ENCODE peak calls at places on chromosomes 12 and 14, in seven cellular contexts. E is left ventricle myocardium inferior, T is fibroblast of mammary gland, R is spleen, W is tibial nerve, S is brain microvascular endothelial cell, P is fibroblast of pulmonary artery. L is an unnamed sample.

GRCh38 chr12:49827351-49828099 is 688 bp downstream of the NCKAP5L start:
- DNase-seq in W (no peak), T (peak; percentile 38), R (peak; percentile 90), P (peak; percentile 66), S (peak; percentile 21), E (peak; percentile 79), L (peak; percentile 83)

GRCh38 chr14:70018246-70018645 is 139.0 kb downstream of the SMOC1 start:
- DNase-seq in P (peak; percentile 47), W (no peak), E (no peak), T (no peak), R (no peak), S (no peak), L (peak; percentile 3)

GRCh38 chr14:39050389-39050788 is 52.6 kb downstream of the SEC23A start:
- DNase-seq in S (peak; percentile 69), P (peak; percentile 65), T (peak; percentile 92), W (no peak), E (no peak), R (no peak), L (peak; percentile 71)

GRCh38 chr14:95547626-95548327 is 12.9 kb downstream of the GLRX5 start:
- DNase-seq in P (peak; percentile 68), S (peak; percentile 45), W (no peak), T (peak; percentile 29), R (no peak), E (no peak), L (peak; percentile 36)

GRCh38 chr12:51085757-51086156 is 2.4 kb upstream of the CSRNP2 start:
- DNase-seq in R (no peak), S (no peak), P (no peak), W (no peak), T (no peak), E (no peak), L (no peak)

GRCh38 chr14:104856869-104857860 is 7.9 kb upstream of the CEP170B start:
- DNase-seq in P (no peak), R (peak; percentile 41), T (no peak), E (no peak), W (no peak), S (no peak), L (no peak)

GRCh38 chr14:52131640-52132320 is 62.9 kb upstream of the NID2 start:
- DNase-seq in T (peak; percentile 97), W (peak; percentile 81), P (peak; percentile 98), S (peak; percentile 93), E (peak; percentile 65), R (no peak), L (peak; percentile 97)

GRCh38 chr14:103260629-103261124 is 73.4 kb upstream of the EIF5 start:
- DNase-seq in R (no peak), W (peak; percentile 32), E (peak; percentile 35), T (peak; percentile 36), S (peak; percentile 28), P (peak; percentile 74), L (peak; percentile 68)

GRCh38 chr14:60278350-60278749 is 29.3 kb downstream of the PPM1A start:
- DNase-seq in S (no peak), R (no peak), P (no peak), E (no peak), W (no peak), T (no peak), L (no peak)

GRCh38 chr14:106578479-106578878 is 1052.1 kb downstream of the TMEM121 start:
- DNase-seq in S (no peak), T (no peak), E (no peak), R (peak; percentile 72), W (no peak), P (no peak), L (no peak)

GRCh38 chr14:80946187-80946586 is 4.6 kb upstream of the CEP128 start:
- DNase-seq in S (no peak), R (no peak), T (peak; percentile 72), W (no peak), P (no peak), E (no peak), L (no peak)

GRCh38 chr12:2797721-2798418 is 3.1 kb downstream of the FKBP4 start:
- DNase-seq in W (no peak), S (no peak), R (no peak), E (peak; percentile 48), T (no peak), P (peak; percentile 53), L (peak; percentile 34)

GRCh38 chr12:21771311-21771710 is 3.2 kb downstream of the KCNJ8 start:
- DNase-seq in P (peak; percentile 58), T (peak; percentile 61), S (no peak), W (no peak), R (no peak), E (no peak), L (no peak)

GRCh38 chr12:124917841-124918621 is 3.6 kb upstream of the UBC start:
- DNase-seq in S (no peak), P (no peak), T (no peak), W (no peak), E (no peak), R (no peak), L (no peak)

GRCh38 chr12:64064240-64064639 is 157.9 kb downstream of the KICS2 start:
- DNase-seq in T (no peak), S (no peak), R (no peak), E (no peak), P (no peak), W (no peak), L (no peak)

GRCh38 chr12:114920828-114921579 is 237.0 kb upstream of the TBX3 start:
- DNase-seq in E (no peak), W (peak; percentile 26), P (peak; percentile 65), R (no peak), S (no peak), T (peak; percentile 98), L (peak; percentile 66)

GRCh38 chr12:42804928-42805327 is 215.4 kb upstream of the PRICKLE1 start:
- DNase-seq in P (no peak), W (no peak), E (no peak), R (no peak), T (no peak), S (no peak), L (no peak)

GRCh38 chr12:123106640-123107359 is 44.1 kb downstream of the PITPNM2 start:
- DNase-seq in E (peak; percentile 57), W (no peak), R (peak; percentile 93), P (no peak), T (no peak), S (no peak), L (no peak)

GRCh38 chr14:72532686-72533454 is 361.0 kb downstream of the DPF3 start:
- DNase-seq in E (no peak), W (no peak), R (no peak), T (no peak), S (no peak), P (no peak), L (no peak)

GRCh38 chr12:95998611-95999300 is 2.6 kb upstream of the HAL start:
- DNase-seq in E (no peak), S (peak; percentile 39), P (peak; percentile 70), W (peak; percentile 17), T (peak; percentile 65), R (no peak), L (peak; percentile 68)

GRCh38 chr12:92290016-92290685 is 144.5 kb upstream of the BTG1 start:
- DNase-seq in R (no peak), P (peak; percentile 54), E (no peak), S (peak; percentile 67), W (no peak), T (peak; percentile 56), L (no peak)

GRCh38 chr12:9378430-9378835 is 170.2 kb upstream of the PZP start:
- DNase-seq in R (no peak), T (no peak), P (no peak), W (no peak), S (no peak), E (no peak), L (peak; percentile 7)
- TF ChIP-seq CTCF in R (no peak), T (peak; percentile 23), P (peak; percentile 20), W (no peak), S (peak; percentile 58), E (peak; percentile 32), L (peak; percentile 36)

DNA sequence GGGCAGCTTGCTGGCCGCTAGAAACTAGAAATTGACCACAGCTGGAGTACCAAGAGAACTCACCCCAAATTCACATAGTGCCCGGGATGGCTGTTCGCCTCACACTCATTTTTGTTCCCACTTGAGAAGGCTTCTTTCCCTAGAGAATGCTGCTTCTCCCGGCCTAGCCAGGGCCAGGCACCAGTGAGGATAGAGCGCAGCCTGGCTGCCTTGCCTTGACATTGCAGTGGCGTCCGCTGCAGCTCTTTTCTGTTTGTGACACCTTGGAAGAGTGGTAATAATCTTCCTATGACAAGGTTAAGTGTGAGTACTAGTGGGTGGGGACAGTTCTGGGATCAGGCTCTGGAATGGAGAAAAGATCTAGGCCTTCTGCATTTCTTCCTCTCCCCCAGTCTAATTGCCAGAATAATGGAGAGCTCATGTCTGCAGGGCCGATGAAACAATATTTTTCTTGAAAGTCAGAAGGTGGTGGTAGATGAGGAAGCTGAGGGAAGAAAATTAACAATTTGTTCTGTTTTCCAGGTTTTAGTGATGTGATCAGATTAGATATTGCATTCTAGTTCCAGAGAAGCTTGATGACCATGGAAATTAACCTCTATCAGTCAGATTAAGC is 3.7 kb downstream of the TMEM253 start:
- DNase-seq in P (peak; percentile 85), R (peak; percentile 93), E (peak; percentile 78), W (peak; percentile 73), T (peak; percentile 86), S (peak; percentile 72), L (peak; percentile 82)
- H3K4me3 ChIP-seq in P (peak overlapping the region; percentile 76), R (peak overlapping the region; percentile 73), E (peak overlapping the region; percentile 88), W (peak overlapping the region; percentile 84), T (peak overlapping the region; percentile 67), S (peak overlapping the region; percentile 73), L (peak overlapping the region; percentile 74)

GRCh38 chr14:94316692-94317091 is 6.4 kb downstream of the SERPINA6 start:
- DNase-seq in P (no peak), R (no peak), E (no peak), S (no peak), W (no peak), T (no peak), L (no peak)

GRCh38 chr14:94317259-94317658 is 5.9 kb downstream of the SERPINA6 start:
- DNase-seq in R (no peak), S (no peak), E (peak; percentile 31), P (peak; percentile 52), T (peak; percentile 71), W (peak; percentile 68), L (peak; percentile 25)

GRCh38 chr14:94322648-94323570 is at the start of gene SERPINA6:
- DNase-seq in T (peak; percentile 78), E (no peak), W (no peak), R (no peak), S (peak; percentile 45), P (peak; percentile 46), L (peak; percentile 24)

GRCh38 chr14:94320243-94320642 is 2.9 kb downstream of the SERPINA6 start:
- DNase-seq in R (no peak), S (no peak), T (no peak), W (no peak), P (no peak), E (no peak), L (no peak)

GRCh38 chr14:94321421-94322271 is 1.5 kb downstream of the SERPINA6 start:
- DNase-seq in R (no peak), T (no peak), W (no peak), P (no peak), S (no peak), E (no peak), L (no peak)
- TF ChIP-seq CTCF in R (no peak), T (no peak), W (no peak), P (no peak), S (no peak), E (no peak), L (no peak)

GRCh38 chr14:50501642-50502041 is 30.7 kb downstream of the MAP4K5 start:
- DNase-seq in T (peak; percentile 66), P (peak; percentile 89), E (no peak), S (peak; percentile 68), W (no peak), R (no peak), L (peak; percentile 15)

GRCh38 chr14:50497351-50497750 is 35.0 kb downstream of the MAP4K5 start:
- DNase-seq in R (no peak), E (no peak), P (no peak), W (no peak), S (no peak), T (peak; percentile 2), L (no peak)
- H3K4me3 ChIP-seq in R (no peak overlapping the region), E (no peak overlapping the region), P (no peak overlapping the region), W (no peak overlapping the region), S (no peak overlapping the region), T (no peak overlapping the region), L (no peak overlapping the region)

L was measured in fibroblast of villous mesenchyme.